ENCODE peak calls at places on chromosome 17, in eight cellular contexts. X, B, I, S, K, N, Y and D are unnamed samples.

GRCh38 chr17:15249487-15249886 is 15.6 kb downstream of the PMP22 start:
- DNase-seq in X (no peak), B (no peak), I (no peak), S (no peak), K (no peak), N (no peak), Y (no peak), D (no peak)

GRCh38 chr17:7836596-7837374 is 2.8 kb downstream of the KDM6B start:
- DNase-seq in X (peak), B (peak), I (no peak), S (peak), K (peak), N (peak), Y (peak), D (no peak)

GRCh38 chr17:31598921-31599571 is 207.6 kb downstream of the RAB11FIP4 start:
- DNase-seq in X (no peak), B (no peak), I (no peak), S (no peak), K (no peak), N (no peak), Y (no peak), D (no peak)

GRCh38 chr17:34201767-34202166 is 53.3 kb upstream of the CCL2 start:
- DNase-seq in X (no peak), B (no peak), I (no peak), S (no peak), K (no peak), N (no peak), Y (no peak), D (no peak)

GRCh38 chr17:1055231-1055630 is 58.3 kb downstream of the TIMM22 start:
- DNase-seq in X (no peak), B (no peak), I (no peak), S (no peak), K (no peak), N (no peak), Y (no peak), D (no peak)

GRCh38 chr17:50354776-50355175 is 8.8 kb downstream of the XYLT2 start:
- DNase-seq in X (no peak), B (no peak), I (no peak), S (no peak), K (no peak), N (no peak), Y (no peak), D (no peak)

GRCh38 chr17:4769628-4770027 is 2.1 kb upstream of the TM4SF5 start:
- DNase-seq in X (no peak), B (no peak), I (no peak), S (no peak), K (no peak), N (peak), Y (no peak), D (no peak)

GRCh38 chr17:74347646-74348045 is 14.0 kb downstream of the BTBD17 start:
- DNase-seq in X (no peak), B (no peak), I (no peak), S (no peak), K (no peak), N (no peak), Y (no peak), D (no peak)

GRCh38 chr17:73645050-73645871 is 1.0 kb upstream of the SDK2 start:
- DNase-seq in X (no peak), B (peak), I (no peak), S (peak), K (peak), N (peak), Y (no peak), D (no peak)

GRCh38 chr17:64608571-64608981 is 53.5 kb downstream of the SMURF2 start:
- DNase-seq in X (no peak), B (no peak), I (no peak), S (no peak), K (no peak), N (peak), Y (no peak), D (no peak)

GRCh38 chr17:17235212-17236174 is 1.5 kb downstream of the FLCN start:
- DNase-seq in X (no peak), B (no peak), I (no peak), S (peak), K (no peak), N (peak), Y (no peak), D (peak)

GRCh38 chr17:57916925-57917858 is 38.0 kb downstream of the CUEDC1 start:
- DNase-seq in X (no peak), B (no peak), I (no peak), S (no peak), K (no peak), N (no peak), Y (no peak), D (no peak)

GRCh38 chr17:70588003-70588402 is 418.7 kb downstream of the KCNJ2 start:
- DNase-seq in X (no peak), B (no peak), I (no peak), S (no peak), K (no peak), N (peak), Y (no peak), D (no peak)

GRCh38 chr17:34163681-34164080 is 91.4 kb upstream of the CCL2 start:
- DNase-seq in X (no peak), B (peak), I (no peak), S (peak), K (no peak), N (peak), Y (no peak), D (no peak)

GRCh38 chr17:491086-492014 is 138.7 kb upstream of the RPH3AL start:
- DNase-seq in X (no peak), B (peak), I (no peak), S (peak), K (peak), N (peak), Y (peak), D (no peak)

GRCh38 chr17:62804822-62805221 is 3.3 kb downstream of the MARCHF10 start:
- DNase-seq in X (no peak), B (no peak), I (no peak), S (peak), K (no peak), N (peak), Y (no peak), D (no peak)

GRCh38 chr17:8289103-8289397 is 580 bp downstream of the RANGRF start:
- DNase-seq in X (no peak), B (peak), I (no peak), S (no peak), K (no peak), N (no peak), Y (peak), D (no peak)

GRCh38 chr17:21165922-21166598 is 39.3 kb downstream of the DHRS7B start:
- DNase-seq in X (no peak), B (no peak), I (no peak), S (no peak), K (no peak), N (no peak), Y (peak), D (no peak)

GRCh38 chr17:2343421-2343820 is 6.1 kb downstream of the SGSM2 start:
- DNase-seq in X (no peak), B (no peak), I (no peak), S (no peak), K (peak), N (no peak), Y (no peak), D (no peak)

GRCh38 chr17:69710926-69711325 is 296.4 kb downstream of the MAP2K6 start:
- DNase-seq in X (no peak), B (no peak), I (no peak), S (no peak), K (no peak), N (peak), Y (no peak), D (peak)

GRCh38 chr17:49193513-49194296 is 16.7 kb downstream of the GNGT2 start:
- DNase-seq in X (no peak), B (peak), I (no peak), S (peak), K (no peak), N (peak), Y (peak), D (peak)

GRCh38 chr17:2002767-2003329 is 22.3 kb downstream of the RTN4RL1 start:
- DNase-seq in X (no peak), B (no peak), I (no peak), S (no peak), K (no peak), N (no peak), Y (no peak), D (no peak)

GRCh38 chr17:42682400-42683384 is at the start of gene CNTNAP1:
- DNase-seq in X (no peak), B (peak), I (no peak), S (peak), K (no peak), N (peak), Y (peak), D (no peak)

GRCh38 chr17:65438708-65439294 is 122.6 kb downstream of the AXIN2 start:
- DNase-seq in X (no peak), B (no peak), I (no peak), S (no peak), K (no peak), N (peak), Y (no peak), D (no peak)

GRCh38 chr17:35705705-35706104 is 25.7 kb upstream of the RASL10B start:
- DNase-seq in X (no peak), B (no peak), I (no peak), S (no peak), K (no peak), N (no peak), Y (no peak), D (no peak)

GRCh38 chr17:32731556-32732295 is 145.2 kb downstream of the MYO1D start:
- DNase-seq in X (no peak), B (peak), I (no peak), S (no peak), K (no peak), N (no peak), Y (no peak), D (no peak)

GRCh38 chr17:60971515-60972369 is 294.1 kb downstream of the BCAS3 start:
- DNase-seq in X (no peak), B (peak), I (no peak), S (peak), K (no peak), N (peak), Y (no peak), D (peak)

GRCh38 chr17:16104189-16104588 is 104.6 kb downstream of the TTC19 start:
- DNase-seq in X (no peak), B (no peak), I (no peak), S (no peak), K (no peak), N (no peak), Y (no peak), D (no peak)

GRCh38 chr17:83078378-83079339 is 750 bp upstream of the METRNL start:
- DNase-seq in X (no peak), B (no peak), I (no peak), S (no peak), K (no peak), N (no peak), Y (no peak), D (no peak)

GRCh38 chr17:17446666-17447155 is 30.1 kb upstream of the MED9 start:
- DNase-seq in X (no peak), B (no peak), I (no peak), S (no peak), K (no peak), N (no peak), Y (no peak), D (no peak)

DNA sequence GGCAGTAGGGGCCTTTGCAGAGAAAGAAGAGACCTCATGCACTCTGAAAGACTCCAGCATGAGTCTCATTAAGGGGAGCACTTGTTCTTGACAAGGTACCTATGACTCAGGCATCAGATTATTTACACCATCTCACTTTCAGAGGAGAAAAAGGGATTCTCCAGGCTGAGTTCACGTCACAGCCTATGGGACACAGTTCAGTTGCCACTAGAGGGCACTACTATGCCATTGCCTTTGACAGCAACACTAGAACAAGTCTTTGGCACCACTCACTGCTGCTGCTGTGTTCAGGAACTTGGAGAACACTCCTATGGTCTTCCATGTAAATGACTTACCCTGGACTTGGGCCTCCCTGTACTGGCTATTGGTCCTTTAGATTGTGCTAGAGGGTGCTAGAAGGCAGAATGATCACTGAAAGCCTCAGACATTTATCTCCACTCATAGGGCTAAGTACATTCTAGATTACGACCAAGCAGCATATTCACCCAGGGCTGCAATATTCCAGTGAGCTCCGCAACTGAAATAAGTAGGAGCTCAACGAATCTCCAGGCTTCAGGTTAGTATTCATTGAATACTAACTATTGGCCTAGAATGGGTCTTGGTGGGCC is 225.1 kb upstream of the CA10 start:
- DNase-seq in X (no peak), B (peak), I (no peak), S (peak), K (no peak), N (peak), Y (no peak), D (peak)
- TF ChIP-seq CTCF in X (no peak), B (peak), I (peak), S (peak), K (peak), N (peak), Y (peak), D (peak)

GRCh38 chr17:78988152-78988551 is 8.4 kb upstream of the LGALS3BP start:
- DNase-seq in X (no peak), B (no peak), I (no peak), S (peak), K (no peak), N (no peak), Y (no peak), D (no peak)

GRCh38 chr17:78981010-78981888 is 1.5 kb upstream of the LGALS3BP start:
- DNase-seq in X (no peak), B (no peak), I (no peak), S (no peak), K (no peak), N (no peak), Y (no peak), D (no peak)

GRCh38 chr17:78985395-78985794 is 5.7 kb upstream of the LGALS3BP start:
- DNase-seq in X (no peak), B (no peak), I (no peak), S (no peak), K (no peak), N (no peak), Y (no peak), D (no peak)

GRCh38 chr17:78990349-78991016 is 10.8 kb upstream of the LGALS3BP start:
- DNase-seq in X (no peak), B (no peak), I (no peak), S (no peak), K (peak), N (no peak), Y (no peak), D (no peak)

DNA sequence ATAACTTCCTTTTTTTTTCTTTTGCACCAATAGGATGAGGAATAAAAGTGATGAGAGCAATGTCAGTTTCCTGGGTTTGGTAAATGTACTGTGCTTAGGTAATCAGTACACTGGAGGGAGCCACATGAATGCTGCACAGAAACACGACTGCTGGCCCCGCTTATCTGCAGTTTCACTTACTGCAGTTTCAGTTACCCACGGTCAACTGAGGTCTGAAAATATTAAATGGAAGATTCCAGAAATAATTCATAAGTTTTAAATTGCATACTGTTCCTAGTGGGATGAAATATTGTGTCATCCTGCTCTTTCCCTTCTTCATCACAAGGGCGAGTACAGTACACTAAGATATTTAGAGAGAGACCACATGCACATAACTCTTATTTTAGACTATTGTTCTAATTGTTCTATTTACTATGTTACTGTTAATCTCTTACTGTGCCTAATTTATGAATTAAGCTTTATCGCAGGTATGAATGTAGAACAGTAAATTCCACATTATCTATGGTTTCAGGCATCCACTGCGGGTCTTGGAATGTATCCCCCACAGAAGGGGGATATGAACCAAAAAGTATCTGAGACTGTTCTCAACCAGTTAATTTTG is 6.4 kb upstream of the LGALS3BP start:
- DNase-seq in X (no peak), B (no peak), I (no peak), S (peak), K (no peak), N (peak), Y (no peak), D (no peak)
- H3K4me3 ChIP-seq in X (peak), B (no peak), I (peak), S (peak), K (no peak), N (peak), Y (peak), D (peak)

GRCh38 chr17:45244725-45245656 is 16.9 kb downstream of the SPATA32 start:
- DNase-seq in X (no peak), B (no peak), I (no peak), S (no peak), K (no peak), N (no peak), Y (no peak), D (no peak)

GRCh38 chr17:45247429-45248131 is 14.3 kb downstream of the SPATA32 start:
- DNase-seq in X (peak), B (peak), I (peak), S (peak), K (peak), N (peak), Y (peak), D (no peak)

GRCh38 chr17:45248132-45248936 is 13.6 kb downstream of the SPATA32 start:
- DNase-seq in X (peak), B (peak), I (no peak), S (no peak), K (peak), N (no peak), Y (no peak), D (no peak)

GRCh38 chr17:45246338-45246737 is 15.6 kb downstream of the SPATA32 start:
- DNase-seq in X (no peak), B (no peak), I (no peak), S (no peak), K (no peak), N (no peak), Y (no peak), D (no peak)

GRCh38 chr17:45246861-45247428 is 14.9 kb downstream of the SPATA32 start:
- DNase-seq in X (no peak), B (peak), I (no peak), S (peak), K (peak), N (no peak), Y (no peak), D (no peak)
- TF ChIP-seq CTCF in X (peak), B (peak), I (no peak), S (peak), K (peak), N (peak), Y (peak), D (peak)

DNA sequence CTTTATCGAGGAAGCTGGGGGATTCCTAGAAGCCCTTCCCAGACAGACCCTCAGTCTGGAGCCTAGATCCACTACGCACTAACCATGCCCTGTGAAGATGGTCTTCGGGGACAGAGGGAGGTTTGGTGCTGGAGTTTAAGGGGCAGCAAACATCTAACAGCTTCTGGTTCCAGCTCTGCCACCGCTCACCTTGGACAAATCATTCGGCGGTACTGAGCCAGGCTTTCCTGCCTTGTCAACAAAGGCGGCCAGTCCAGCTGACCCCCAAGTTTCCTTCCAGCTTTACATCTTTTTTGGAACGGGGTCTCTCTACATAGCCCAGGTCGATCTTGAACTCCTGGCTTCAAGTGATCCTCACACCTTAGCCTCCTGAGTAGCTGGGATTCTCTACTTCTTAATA is 369 bp upstream of the GJD3 start:
- DNase-seq in X (no peak), B (no peak), I (no peak), S (no peak), K (no peak), N (no peak), Y (no peak), D (no peak)
- H3K4me3 ChIP-seq in X (peak), B (peak), I (peak), S (no peak), K (no peak), N (no peak), Y (no peak), D (no peak)

GRCh38 chr17:46820592-46821450 is 2.3 kb upstream of the WNT3 start:
- DNase-seq in X (no peak), B (peak), I (no peak), S (no peak), K (no peak), N (no peak), Y (no peak), D (no peak)

GRCh38 chr17:46823657-46824056 is 5.2 kb upstream of the WNT3 start:
- DNase-seq in X (no peak), B (no peak), I (no peak), S (no peak), K (no peak), N (no peak), Y (no peak), D (no peak)

GRCh38 chr17:46819906-46820351 is 1.4 kb upstream of the WNT3 start:
- DNase-seq in X (no peak), B (peak), I (no peak), S (no peak), K (no peak), N (no peak), Y (no peak), D (no peak)

GRCh38 chr17:46821482-46822387 is 3.2 kb upstream of the WNT3 start:
- DNase-seq in X (no peak), B (peak), I (no peak), S (no peak), K (no peak), N (no peak), Y (no peak), D (no peak)

DNA sequence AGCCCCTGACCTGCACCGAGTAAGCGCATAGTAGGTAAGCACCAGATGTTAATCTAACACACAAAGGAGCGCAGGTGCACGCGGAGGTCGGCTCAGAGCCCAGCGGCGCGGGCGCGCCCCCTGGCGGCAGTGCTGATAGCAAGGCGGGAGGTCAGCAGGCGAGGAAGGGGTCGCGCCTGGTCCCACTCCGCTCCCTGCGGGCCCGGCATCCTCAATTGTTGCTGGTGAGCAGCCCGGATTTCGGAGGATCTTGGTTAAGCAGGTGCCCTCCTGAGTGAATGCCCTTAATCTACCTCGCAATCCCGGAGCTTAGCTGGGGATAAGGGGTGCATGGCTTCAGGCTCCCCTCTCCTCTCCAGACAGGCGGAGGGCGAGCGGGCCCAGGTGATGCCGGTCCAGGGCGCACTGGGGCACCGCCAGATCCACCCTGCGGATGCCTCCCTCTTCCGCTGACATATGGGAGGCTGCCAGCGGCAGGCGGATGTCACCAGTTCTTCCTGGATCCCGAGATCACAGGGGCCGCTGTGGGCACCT is 4.0 kb upstream of the WNT3 start:
- DNase-seq in X (no peak), B (peak), I (no peak), S (no peak), K (peak), N (no peak), Y (no peak), D (no peak)
- TF ChIP-seq CTCF in X (no peak), B (peak), I (peak), S (peak), K (peak), N (peak), Y (peak), D (peak)